ENCODE peak calls at places on chromosomes 4 and X, in five cellular contexts. A is HepG2, X is GM12878, M is SK-N-SH, B is H1. T is an unnamed sample.

GRCh38 chr4:27149541-27150212 is 289.0 kb downstream of the STIM2 start:
- DNase-seq in A (no peak), X (no peak), M (no peak), B (no peak), T (no peak)

GRCh38 chrX:38342853-38343778 is 9.3 kb upstream of the OTC start:
- DNase-seq in A (peak), X (no peak), M (no peak), B (no peak), T (no peak)

GRCh38 chr4:2469192-2469984 is 482 bp downstream of the RNF4 start:
- DNase-seq in A (no peak), X (no peak), M (peak), B (no peak), T (peak)

GRCh38 chr4:98781641-98782348 is 123.4 kb upstream of the TSPAN5 start:
- DNase-seq in A (no peak), X (no peak), M (no peak), B (no peak), T (no peak)

GRCh38 chrX:20329435-20329834 is 62.7 kb upstream of the RPS6KA3 start:
- DNase-seq in A (no peak), X (no peak), M (no peak), B (no peak), T (no peak)

GRCh38 chrX:15336023-15336413 is 695 bp upstream of the PIGA start:
- DNase-seq in A (no peak), X (no peak), M (peak), B (no peak), T (peak)

GRCh38 chr4:177163532-177163931 is 146.1 kb upstream of the NEIL3 start:
- DNase-seq in A (no peak), X (no peak), M (no peak), B (no peak), T (no peak)

GRCh38 chr4:14783011-14783877 is 219.0 kb upstream of the CPEB2 start:
- DNase-seq in A (no peak), X (peak), M (no peak), B (no peak), T (no peak)

GRCh38 chr4:127012549-127012948 is 620.2 kb upstream of the INTU start:
- DNase-seq in A (no peak), X (no peak), M (no peak), B (no peak), T (no peak)

GRCh38 chr4:142043509-142043908 is 407.1 kb downstream of the IL15 start:
- DNase-seq in A (no peak), X (no peak), M (no peak), B (no peak), T (no peak)

GRCh38 chr4:36285784-36286480 is 4.5 kb downstream of the DTHD1 start:
- DNase-seq in A (no peak), X (peak), M (no peak), B (no peak), T (no peak)

GRCh38 chrX:23559975-23560374 is 107.3 kb upstream of the PRDX4 start:
- DNase-seq in A (no peak), X (no peak), M (no peak), B (no peak), T (no peak)

GRCh38 chr4:83964996-83965541 is 429.2 kb downstream of the GPAT3 start:
- DNase-seq in A (no peak), X (no peak), M (no peak), B (no peak), T (no peak)

GRCh38 chr4:127533028-127533700 is 99.6 kb upstream of the INTU start:
- DNase-seq in A (no peak), X (no peak), M (no peak), B (no peak), T (peak)

GRCh38 chrX:69065451-69065850 is 99.8 kb downstream of the PJA1 start:
- DNase-seq in A (no peak), X (no peak), M (no peak), B (no peak), T (no peak)

GRCh38 chr4:186979966-186980745 is 256.5 kb upstream of the FAT1 start:
- DNase-seq in A (no peak), X (no peak), M (no peak), B (no peak), T (no peak)

GRCh38 chr4:73103799-73104503 is 34.4 kb upstream of the COX18 start:
- DNase-seq in A (peak), X (no peak), M (no peak), B (no peak), T (peak)

GRCh38 chr4:11197942-11198341 is 230.8 kb downstream of the HS3ST1 start:
- DNase-seq in A (no peak), X (no peak), M (no peak), B (no peak), T (no peak)

GRCh38 chr4:129144755-129145206 is 48.8 kb downstream of the C4orf33 start:
- DNase-seq in A (no peak), X (no peak), M (peak), B (no peak), T (no peak)

GRCh38 chr4:52979020-52979419 is 116.9 kb downstream of the RASL11B start:
- DNase-seq in A (no peak), X (no peak), M (no peak), B (no peak), T (no peak)

GRCh38 chrX:29890004-29890403 is 325.4 kb upstream of the MAGEB2 start:
- DNase-seq in A (no peak), X (no peak), M (no peak), B (no peak), T (no peak)

DNA sequence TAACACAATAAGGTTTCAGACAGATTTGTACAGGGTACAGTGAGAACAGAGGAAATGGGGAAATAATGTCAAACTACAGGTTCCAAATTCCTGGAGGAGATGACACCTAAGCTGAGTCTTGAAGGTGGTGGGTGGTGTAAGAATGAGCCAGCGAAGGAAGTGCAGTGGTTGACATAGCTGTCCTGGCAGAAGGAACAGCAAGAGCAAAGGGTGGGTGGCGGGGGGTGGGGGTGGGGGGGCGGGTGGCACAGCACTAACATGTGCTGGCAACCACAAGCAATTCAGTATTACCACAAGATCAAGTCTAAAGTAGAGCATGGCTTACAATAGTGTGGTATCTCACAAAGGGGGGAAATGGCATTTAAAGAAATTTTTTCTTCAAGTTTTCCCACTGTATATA is 13.1 kb upstream of the G3BP2 start:
- DNase-seq in A (no peak), X (no peak), M (no peak), B (no peak), T (no peak)
- TF ChIP-seq GABPA in A (no peak), X (no peak), M (no peak), B (no peak), T (no peak)

GRCh38 chrX:154805696-154806091 is 409 bp upstream of the MPP1 start:
- DNase-seq in A (no peak), X (no peak), M (no peak), B (no peak), T (no peak)

GRCh38 chrX:154804564-154804956 is 725 bp downstream of the MPP1 start:
- DNase-seq in A (no peak), X (no peak), M (peak), B (no peak), T (no peak)

GRCh38 chrX:154802838-154803410 is 2.4 kb downstream of the MPP1 start:
- DNase-seq in A (no peak), X (no peak), M (no peak), B (no peak), T (peak)

GRCh38 chrX:154806837-154807501 is 1.7 kb upstream of the MPP1 start:
- DNase-seq in A (no peak), X (no peak), M (no peak), B (no peak), T (no peak)

DNA sequence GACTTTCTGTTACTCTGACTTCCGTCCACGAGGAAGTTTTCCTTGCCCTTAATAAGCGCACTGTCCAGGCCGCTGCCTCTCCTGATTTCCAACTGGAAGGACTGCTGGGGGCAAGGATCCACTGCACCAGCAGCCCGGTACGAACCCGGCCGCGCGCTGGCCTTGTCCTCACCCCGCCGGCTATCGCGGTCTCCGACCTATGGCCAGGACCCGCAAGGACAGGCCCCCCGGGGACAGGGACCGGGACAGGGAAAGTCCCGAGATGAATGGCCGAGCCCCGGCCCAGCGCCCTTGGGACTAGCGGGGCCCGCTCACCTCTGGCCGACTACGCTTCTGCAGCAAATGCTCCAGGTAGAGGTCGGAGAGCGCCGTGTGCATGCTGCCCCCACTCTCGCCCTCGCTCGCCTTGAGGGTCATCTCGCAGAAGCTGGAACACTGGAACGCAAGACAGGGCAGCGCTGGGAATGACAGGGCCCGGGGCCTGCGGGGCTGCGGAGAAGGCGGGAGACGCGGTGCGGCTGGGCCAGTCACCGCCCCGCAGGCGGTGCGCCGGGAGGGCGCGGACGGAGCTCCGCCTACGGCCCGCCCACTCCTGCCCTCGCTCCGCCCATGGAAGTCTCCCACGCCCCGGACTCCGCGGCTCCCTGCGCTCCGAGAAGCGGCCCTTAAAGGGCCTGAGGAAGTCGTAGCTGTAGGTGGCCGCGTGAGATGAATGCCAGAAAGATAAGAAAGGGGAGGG is at the start of gene MPP1:
- DNase-seq in A (no peak), X (peak), M (peak), B (no peak), T (peak)
- TF ChIP-seq JUND in A (no peak), X (no peak), M (no peak), B (no peak), T (no peak)

GRCh38 chr4:80187677-80188076 is 9.6 kb upstream of the PRDM8 start:
- DNase-seq in A (no peak), X (no peak), M (no peak), B (no peak), T (no peak)
- TF ChIP-seq GABPA in A (no peak), X (no peak), M (no peak), B (no peak), T (no peak)

DNA sequence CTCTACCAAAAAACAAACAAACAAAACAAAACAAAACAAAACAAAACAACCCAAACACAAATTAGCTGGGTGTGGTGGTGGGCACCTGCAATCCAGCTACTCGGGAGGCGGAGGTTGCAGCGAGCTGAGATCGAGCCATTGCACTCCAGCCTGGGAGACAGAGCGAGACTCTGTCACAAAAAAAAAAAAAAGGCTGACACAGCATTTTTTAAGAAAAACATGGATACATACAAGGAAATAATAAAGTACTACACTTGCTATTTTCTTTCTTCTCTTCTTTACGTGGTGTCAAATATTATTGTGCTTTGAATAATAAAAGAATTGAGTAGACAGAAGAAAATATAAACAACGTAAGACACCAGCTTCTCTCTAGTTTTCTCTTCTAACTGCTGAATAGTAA is 73.9 kb downstream of the TEX11 start:
- DNase-seq in A (no peak), X (no peak), M (no peak), B (no peak), T (no peak)
- TF ChIP-seq JUND in A (no peak), X (no peak), M (no peak), B (no peak), T (no peak)

GRCh38 chr4:6125103-6125651 is 75.2 kb downstream of the JAKMIP1 start:
- DNase-seq in A (no peak), X (no peak), M (no peak), B (no peak), T (no peak)

GRCh38 chr4:6123541-6123940 is 76.8 kb downstream of the JAKMIP1 start:
- DNase-seq in A (no peak), X (no peak), M (no peak), B (no peak), T (no peak)

GRCh38 chr4:6123116-6123515 is 77.2 kb downstream of the JAKMIP1 start:
- DNase-seq in A (no peak), X (no peak), M (peak), B (no peak), T (no peak)

GRCh38 chr4:6124386-6125102 is 75.8 kb downstream of the JAKMIP1 start:
- DNase-seq in A (no peak), X (no peak), M (no peak), B (no peak), T (no peak)

GRCh38 chr4:6123976-6124375 is 76.4 kb downstream of the JAKMIP1 start:
- DNase-seq in A (no peak), X (no peak), M (no peak), B (no peak), T (no peak)
- TF ChIP-seq GABPA in A (no peak), X (no peak), M (no peak), B (no peak), T (no peak)